ENCODE peak calls at places on chromosomes 16 and 17, in six cellular contexts. H is GM23338, U is coronary artery, O is AG04450, G is adrenal gland, C is colonic mucosa. X is an unnamed sample.

GRCh38 chr16:17784073-17784472 is 313.3 kb upstream of the XYLT1 start:
- DNase-seq in H (peak; percentile 86), U (no peak), O (no peak), G (no peak), C (no peak), X (no peak)

GRCh38 chr16:50152386-50152806 is 710 bp upstream of the TENT4B start:
- DNase-seq in H (no peak), U (no peak), O (no peak), G (peak; percentile 48), C (peak; percentile 53), X (no peak)

GRCh38 chr16:12341966-12342365 is 365.4 kb downstream of the SNX29 start:
- DNase-seq in H (no peak), U (no peak), O (no peak), G (no peak), C (no peak), X (no peak)

GRCh38 chr17:616407-616806 is 98.2 kb downstream of the VPS53 start:
- DNase-seq in H (no peak), U (no peak), O (no peak), G (no peak), C (no peak), X (no peak)

GRCh38 chr16:17578921-17579876 is 108.4 kb upstream of the XYLT1 start:
- DNase-seq in H (peak; percentile 97), U (no peak), O (peak; percentile 80), G (peak; percentile 66), C (peak; percentile 77), X (peak; percentile 59)

GRCh38 chr16:25033852-25034251 is 18.7 kb upstream of the ARHGAP17 start:
- DNase-seq in H (no peak), U (no peak), O (no peak), G (peak; percentile 64), C (no peak), X (no peak)

GRCh38 chr16:56625140-56625942 is at the start of gene MT1E:
- DNase-seq in H (peak; percentile 81), U (peak; percentile 93), O (no peak), G (peak; percentile 84), C (peak; percentile 76), X (peak; percentile 49)

GRCh38 chr17:72406501-72406900 is 285.7 kb downstream of the SOX9 start:
- DNase-seq in H (no peak), U (no peak), O (no peak), G (no peak), C (peak; percentile 16), X (no peak)

GRCh38 chr17:31397256-31397939 is 5.9 kb downstream of the RAB11FIP4 start:
- DNase-seq in H (no peak), U (peak; percentile 50), O (no peak), G (no peak), C (no peak), X (no peak)

GRCh38 chr16:49462356-49462988 is 88.9 kb downstream of the C16orf78 start:
- DNase-seq in H (no peak), U (no peak), O (no peak), G (no peak), C (no peak), X (no peak)

GRCh38 chr16:56589141-56590039 is at the start of gene MT3:
- DNase-seq in H (peak; percentile 87), U (no peak), O (no peak), G (peak; percentile 47), C (peak; percentile 45), X (no peak)

GRCh38 chr16:68097895-68098294 is 12.7 kb downstream of the NFATC3 start:
- DNase-seq in H (no peak), U (no peak), O (no peak), G (no peak), C (no peak), X (no peak)

GRCh38 chr17:82227629-82228277 is 1.1 kb upstream of the SLC16A3 start:
- DNase-seq in H (no peak), U (no peak), O (no peak), G (no peak), C (no peak), X (no peak)

GRCh38 chr16:85017603-85018002 is 6.3 kb upstream of the ZDHHC7 start:
- DNase-seq in H (no peak), U (no peak), O (no peak), G (no peak), C (no peak), X (no peak)

GRCh38 chr16:71247478-71247877 is 17.0 kb upstream of the HYDIN start:
- DNase-seq in H (no peak), U (no peak), O (no peak), G (no peak), C (no peak), X (no peak)

GRCh38 chr17:40110457-40110856 is 10.1 kb upstream of the NR1D1 start:
- DNase-seq in H (no peak), U (peak; percentile 73), O (no peak), G (peak; percentile 81), C (no peak), X (no peak)

GRCh38 chr16:88131256-88131655 is 180.0 kb downstream of the BANP start:
- DNase-seq in H (no peak), U (no peak), O (no peak), G (no peak), C (no peak), X (no peak)

DNA sequence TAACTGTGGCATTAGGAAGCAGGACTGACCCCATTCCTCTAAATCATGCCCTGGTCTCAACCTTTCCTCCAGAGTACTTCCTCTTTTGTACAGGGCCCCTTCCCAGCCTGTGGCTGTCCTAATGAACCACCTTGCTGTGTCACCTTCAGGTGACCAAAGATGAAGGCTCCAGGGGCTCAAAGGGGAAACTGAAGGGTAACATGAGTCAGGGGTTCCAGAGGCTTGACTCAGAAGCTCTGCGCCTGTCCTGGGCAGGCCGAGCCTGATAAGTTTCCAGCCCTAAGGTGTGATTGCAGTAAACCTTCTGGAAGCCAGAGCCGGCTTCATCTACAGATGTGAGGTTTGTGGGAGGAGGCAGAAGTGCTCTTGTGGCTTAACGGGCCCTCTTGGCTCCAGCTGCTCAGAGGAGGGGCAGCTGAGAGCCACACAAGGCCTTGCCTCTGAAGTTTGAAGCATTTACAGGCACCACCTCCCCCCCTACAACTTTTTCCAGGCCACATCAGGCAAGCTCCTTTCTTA is 149.8 kb downstream of the CLEC16A start:
- DNase-seq in H (no peak), U (no peak), O (peak; percentile 70), G (peak; percentile 70), C (no peak), X (no peak)
- H3K4me3 ChIP-seq in H (no peak overlapping the region), U (no peak overlapping the region), O (no peak overlapping the region), G (no peak overlapping the region), C (no peak overlapping the region), X (no peak overlapping the region)

DNA sequence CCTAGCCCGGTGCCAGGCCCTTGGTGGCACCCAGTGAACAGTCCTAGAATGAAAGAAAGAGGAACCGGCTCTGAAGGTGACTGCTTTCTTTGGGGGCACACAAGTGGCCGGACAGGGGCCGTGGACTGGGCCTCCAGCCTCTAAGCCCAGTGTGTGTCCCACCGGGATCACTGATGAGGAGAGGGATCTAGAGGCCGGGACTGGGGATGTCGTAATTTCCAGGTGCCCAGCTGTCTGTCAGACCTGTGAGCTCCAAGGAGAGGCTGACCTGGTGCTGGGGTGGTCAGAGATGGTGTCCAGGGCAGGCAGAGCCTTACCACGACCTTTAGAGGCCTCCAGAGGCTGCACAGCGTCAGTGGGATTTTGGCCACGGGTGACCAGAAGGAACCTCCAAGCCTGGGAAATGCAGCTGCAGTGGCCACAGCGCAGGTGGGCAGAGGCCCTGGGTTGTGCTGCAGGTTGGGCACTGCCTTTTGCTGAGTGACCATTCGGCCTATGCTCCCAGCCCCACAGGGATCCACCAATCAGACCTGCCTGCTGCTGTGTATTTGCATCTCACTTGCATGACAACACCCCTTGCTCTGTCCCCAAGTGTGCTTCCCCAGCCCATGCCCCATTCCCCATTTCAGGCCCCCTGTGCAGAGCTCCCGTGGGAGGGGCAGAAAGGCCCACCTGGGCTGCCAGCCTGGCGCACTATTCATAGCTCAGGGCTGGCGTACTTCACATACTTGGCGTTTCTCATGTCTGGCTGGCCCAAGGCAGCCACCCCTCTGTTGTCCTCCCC is 12.5 kb downstream of the ARHGAP23 start:
- DNase-seq in H (peak; percentile 88), U (no peak), O (no peak), G (no peak), C (no peak), X (no peak)
- H3K4me3 ChIP-seq in H (peak overlapping the region; percentile 22), U (no peak overlapping the region), O (no peak overlapping the region), G (no peak overlapping the region), C (no peak overlapping the region), X (no peak overlapping the region)

DNA sequence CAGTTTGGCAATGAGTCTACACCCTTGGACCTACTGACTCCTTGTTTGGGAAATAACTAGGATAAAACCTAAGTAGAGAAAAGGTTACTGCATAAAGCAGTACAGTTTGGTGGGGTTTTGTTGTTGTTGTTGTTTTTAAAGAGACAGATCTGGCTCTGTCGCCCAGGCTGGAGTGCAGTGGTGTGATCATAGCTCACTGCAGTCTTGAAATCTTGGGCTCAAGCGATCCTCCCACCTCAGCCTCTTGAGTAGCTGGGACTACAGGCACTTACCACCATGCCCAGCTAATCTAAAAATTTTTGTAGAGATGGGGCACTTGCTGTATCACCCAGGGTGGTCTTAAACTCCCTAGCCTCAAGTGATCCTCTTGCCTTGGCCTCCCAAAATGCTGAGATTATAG is 1.2 kb downstream of the PDP2 start:
- DNase-seq in H (no peak), U (no peak), O (no peak), G (no peak), C (no peak), X (no peak)
- H3K4me3 ChIP-seq in H (peak overlapping the region; percentile 96), U (peak overlapping the region; percentile 95), O (peak overlapping the region; percentile 84), G (no peak overlapping the region), C (peak overlapping the region; percentile 82), X (peak overlapping the region; percentile 90)

GRCh38 chr17:44075598-44076293 is 5.2 kb downstream of the G6PC3 start:
- DNase-seq in H (no peak), U (no peak), O (no peak), G (no peak), C (no peak), X (no peak)

GRCh38 chr17:44078412-44078811 is 7.9 kb downstream of the G6PC3 start:
- DNase-seq in H (no peak), U (no peak), O (no peak), G (no peak), C (no peak), X (no peak)

GRCh38 chr17:44077595-44077909 is 7.0 kb downstream of the G6PC3 start:
- DNase-seq in H (no peak), U (no peak), O (no peak), G (no peak), C (no peak), X (no peak)

GRCh38 chr17:44074911-44075285 is 4.4 kb downstream of the G6PC3 start:
- DNase-seq in H (no peak), U (no peak), O (no peak), G (no peak), C (no peak), X (no peak)

DNA sequence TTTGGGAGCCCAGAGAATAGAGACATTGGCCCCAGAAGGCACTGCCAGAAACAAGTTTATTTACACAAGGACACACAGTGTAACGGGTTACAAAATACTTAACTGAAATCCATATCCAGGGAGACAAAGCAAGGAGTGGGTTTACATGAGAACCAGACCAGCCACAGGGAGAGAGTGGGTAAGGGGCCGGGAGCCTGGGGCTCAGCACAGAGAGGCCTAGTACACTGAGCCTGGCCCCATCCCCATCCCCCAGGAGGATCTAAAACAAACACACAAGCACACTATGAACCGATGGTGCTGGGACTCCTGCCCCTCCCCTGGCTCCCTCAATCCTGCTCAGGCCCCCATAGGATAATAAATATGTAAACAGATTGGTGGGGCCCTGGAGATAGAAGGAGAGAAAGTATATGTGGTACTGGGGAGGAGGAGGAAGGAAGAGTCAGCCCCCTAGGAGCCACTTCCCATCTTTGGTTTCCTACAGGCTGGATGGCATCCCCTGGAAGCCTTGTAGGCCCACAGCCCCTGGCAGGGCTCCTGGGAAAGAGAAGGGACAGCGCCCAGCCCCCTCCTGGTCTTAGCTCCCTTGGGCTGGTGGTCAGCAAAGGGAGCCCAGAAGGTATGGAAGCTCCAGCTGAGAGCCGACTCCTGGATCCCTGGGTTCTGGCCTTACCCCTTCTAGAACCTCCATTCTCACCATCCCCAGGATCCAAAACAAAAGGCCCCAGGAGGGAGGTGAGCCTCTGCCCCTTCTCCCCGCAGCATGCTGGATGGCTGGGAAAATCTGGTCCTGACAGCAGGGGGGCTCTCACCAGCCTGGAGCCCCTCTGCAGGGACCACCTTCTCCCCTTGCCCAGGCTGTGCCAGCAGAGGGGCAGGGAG is 6.4 kb downstream of the G6PC3 start:
- DNase-seq in H (no peak), U (no peak), O (no peak), G (no peak), C (no peak), X (no peak)
- H3K4me3 ChIP-seq in H (no peak overlapping the region), U (no peak overlapping the region), O (no peak overlapping the region), G (no peak overlapping the region), C (no peak overlapping the region), X (no peak overlapping the region)